ENCODE peak calls at places on chromosomes 13 and 19, in ten cellular contexts. A is tibial nerve; Z is neural crest cell; H is ovary; P is endothelial cell; S is HFFc6; J is Peyer's patch; L is heart left ventricle; F is CD8-positive, alpha-beta T cell; V is pancreas. U is an unnamed sample.

GRCh38 chr13:44396963-44397580 is 23.4 kb downstream of the SERP2 start:
- DNase-seq in A (no peak), Z (no peak), H (peak; percentile 40), P (no peak), S (peak; percentile 9), J (no peak), L (peak; percentile 43), F (no peak), V (no peak), U (no peak)

GRCh38 chr19:10748924-10749434 is 31.1 kb downstream of the DNM2 start:
- DNase-seq in A (no peak), Z (no peak), H (peak; percentile 37), P (no peak), S (no peak), J (no peak), L (peak; percentile 77), F (no peak), V (peak; percentile 90), U (no peak)

GRCh38 chr13:25132984-25133383 is 37.0 kb downstream of the PABPC3 start:
- DNase-seq in A (no peak), Z (no peak), H (no peak), P (no peak), S (no peak), J (no peak), L (no peak), F (no peak), V (no peak), U (no peak)

GRCh38 chr19:51467864-51468544 is 9.8 kb upstream of the SIGLEC8 start:
- DNase-seq in A (no peak), Z (no peak), H (no peak), P (no peak), S (no peak), J (no peak), L (no peak), F (no peak), V (no peak), U (no peak)

GRCh38 chr13:20191902-20192469 is 752 bp downstream of the GJB2 start:
- DNase-seq in A (no peak), Z (no peak), H (no peak), P (no peak), S (no peak), J (no peak), L (no peak), F (no peak), V (peak; percentile 38), U (no peak)

GRCh38 chr13:79941752-79942151 is 399.2 kb downstream of the SPRY2 start:
- DNase-seq in A (no peak), Z (no peak), H (no peak), P (no peak), S (no peak), J (no peak), L (no peak), F (no peak), V (no peak), U (no peak)

GRCh38 chr19:5097331-5097930 is 128.5 kb downstream of the KDM4B start:
- DNase-seq in A (no peak), Z (no peak), H (no peak), P (no peak), S (no peak), J (no peak), L (no peak), F (no peak), V (no peak), U (no peak)

GRCh38 chr13:54387607-54388006 is 1359.0 kb downstream of the OLFM4 start:
- DNase-seq in A (no peak), Z (no peak), H (no peak), P (no peak), S (no peak), J (no peak), L (no peak), F (no peak), V (no peak), U (no peak)

GRCh38 chr13:77353980-77354379 is 27.1 kb upstream of the MYCBP2 start:
- DNase-seq in A (no peak), Z (no peak), H (no peak), P (no peak), S (no peak), J (no peak), L (no peak), F (no peak), V (no peak), U (no peak)

GRCh38 chr19:15449620-15450527 is at the start of gene WIZ:
- DNase-seq in A (peak; percentile 82), Z (peak; percentile 72), H (peak; percentile 88), P (peak; percentile 81), S (peak; percentile 56), J (peak; percentile 82), L (peak; percentile 89), F (peak; percentile 86), V (peak; percentile 81), U (peak; percentile 89)

DNA sequence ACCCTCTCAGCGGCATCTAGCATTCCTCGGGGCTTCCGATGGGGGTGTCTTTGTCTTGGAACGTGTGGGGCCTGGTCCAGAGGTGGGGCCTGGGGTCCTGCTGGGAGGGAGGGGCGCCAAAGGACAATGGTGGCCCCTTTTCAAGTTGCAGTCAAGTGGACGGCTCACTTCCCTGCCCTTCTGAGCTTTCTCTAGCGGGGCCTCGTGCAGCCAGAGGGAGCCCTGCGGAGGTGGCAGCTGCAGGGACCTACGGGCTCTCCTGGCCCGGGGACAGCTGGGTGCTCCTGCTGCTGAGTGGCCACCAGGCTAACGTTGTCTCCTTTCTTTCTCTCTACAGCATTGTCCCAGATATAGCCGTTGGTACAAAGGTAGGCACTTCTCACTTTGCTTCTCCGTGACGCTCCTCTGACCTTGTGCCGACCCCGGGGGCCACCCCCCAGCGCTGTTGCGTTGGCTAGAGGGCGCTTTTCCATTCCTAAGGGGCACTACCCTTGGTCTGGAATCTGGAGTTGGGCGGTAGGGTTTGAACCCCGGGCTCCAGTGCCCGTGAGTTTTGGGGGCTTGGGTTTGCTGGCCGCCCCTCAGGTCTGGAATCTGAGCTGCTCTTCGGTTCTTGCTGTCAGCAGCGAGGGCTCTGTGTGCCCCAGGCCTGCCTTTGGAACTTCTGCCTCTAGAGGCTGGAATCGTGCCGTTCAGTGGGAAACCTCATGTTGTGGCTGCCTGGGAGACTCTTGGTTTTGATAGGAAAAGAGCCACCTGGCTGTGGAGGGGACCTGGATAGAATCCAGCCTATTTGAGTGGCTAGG is 2.0 kb downstream of the PTBP1 start:
- DNase-seq in A (no peak), Z (peak; percentile 35), H (no peak), P (no peak), S (peak; percentile 41), J (no peak), L (no peak), F (no peak), V (no peak), U (peak; percentile 72)
- TF ChIP-seq CTCF in A (peak; percentile 14), Z (peak; percentile 35), H (no peak), P (no peak), S (peak; percentile 64), J (no peak), L (no peak), F (no peak), V (no peak), U (no peak)

DNA sequence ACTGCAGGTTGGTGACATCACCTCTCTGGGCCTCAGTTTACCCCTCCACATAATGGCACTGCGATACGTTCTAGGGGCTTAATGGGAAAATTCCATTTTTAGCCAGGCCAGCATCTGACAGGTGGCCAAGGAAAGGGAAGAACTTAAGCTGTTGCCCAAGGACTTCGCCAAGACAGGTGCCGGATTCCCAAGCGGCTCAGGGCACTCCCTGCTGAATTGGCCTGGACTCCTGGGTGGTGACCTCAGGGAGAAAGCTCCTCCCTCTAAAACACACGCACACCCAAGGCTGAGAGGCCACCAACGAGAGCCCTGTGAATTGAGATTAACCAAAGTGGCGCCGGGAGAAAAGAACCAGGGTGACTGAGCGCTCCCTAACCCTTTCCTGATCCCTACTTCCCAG is 13.3 kb downstream of the MAST3 start:
- DNase-seq in A (no peak), Z (no peak), H (no peak), P (no peak), S (no peak), J (no peak), L (no peak), F (no peak), V (peak; percentile 92), U (no peak)
- TF ChIP-seq CTCF in A (no peak), Z (no peak), H (no peak), P (no peak), S (no peak), J (no peak), L (no peak), F (no peak), V (no peak), U (no peak)

DNA sequence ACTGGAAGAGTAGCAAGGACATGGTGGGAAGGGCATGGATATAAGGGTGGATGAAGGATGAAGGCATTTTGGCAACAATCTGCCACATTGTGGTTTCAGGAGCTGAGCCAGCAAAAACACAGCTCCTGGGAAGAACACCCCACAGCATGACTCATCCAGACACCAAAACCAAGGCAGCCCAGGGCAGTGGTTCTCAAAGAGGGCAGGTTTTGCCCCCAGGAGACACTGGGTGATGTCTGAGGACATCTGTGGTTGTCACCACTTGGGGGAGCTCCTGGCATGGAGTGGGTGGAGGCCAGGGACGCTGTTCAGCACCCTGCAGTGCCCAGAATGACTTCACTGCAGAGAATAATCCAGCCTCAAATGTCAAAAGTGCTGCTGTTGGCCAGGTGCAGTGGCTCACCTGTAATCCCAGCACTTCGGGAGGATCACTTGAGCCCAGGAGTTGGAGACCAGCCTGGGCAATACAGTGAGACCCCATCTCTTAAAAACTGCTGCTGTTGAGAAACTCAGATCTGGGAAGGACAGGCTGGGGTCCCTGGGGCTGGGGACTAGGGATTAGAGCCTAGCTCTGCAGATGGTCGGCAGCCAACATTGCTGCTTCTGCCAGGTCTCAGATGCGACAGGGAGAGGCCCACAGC is 16.1 kb downstream of the ZFR2 start:
- DNase-seq in A (no peak), Z (no peak), H (no peak), P (no peak), S (peak; percentile 75), J (peak; percentile 19), L (no peak), F (peak; percentile 46), V (no peak), U (no peak)
- TF ChIP-seq CTCF in A (no peak), Z (peak; percentile 29), H (no peak), P (no peak), S (peak; percentile 66), J (peak; percentile 23), L (peak; percentile 20), F (peak; percentile 37), V (no peak), U (no peak)

GRCh38 chr13:41652735-41653361 is 195.5 kb downstream of the RGCC start:
- DNase-seq in A (no peak), Z (peak; percentile 31), H (peak; percentile 27), P (peak; percentile 33), S (peak; percentile 62), J (no peak), L (no peak), F (peak; percentile 47), V (no peak), U (no peak)

GRCh38 chr13:41648314-41648935 is 191.1 kb downstream of the RGCC start:
- DNase-seq in A (no peak), Z (no peak), H (no peak), P (no peak), S (no peak), J (no peak), L (no peak), F (no peak), V (no peak), U (no peak)

GRCh38 chr13:41650706-41651105 is 193.4 kb downstream of the RGCC start:
- DNase-seq in A (no peak), Z (no peak), H (no peak), P (no peak), S (no peak), J (no peak), L (no peak), F (no peak), V (no peak), U (no peak)

GRCh38 chr13:41651413-41652068 is 194.2 kb downstream of the RGCC start:
- DNase-seq in A (no peak), Z (no peak), H (no peak), P (no peak), S (no peak), J (no peak), L (no peak), F (no peak), V (no peak), U (no peak)

GRCh38 chr13:41649659-41650058 is 192.3 kb downstream of the RGCC start:
- DNase-seq in A (no peak), Z (no peak), H (no peak), P (peak; percentile 30), S (no peak), J (no peak), L (no peak), F (no peak), V (no peak), U (no peak)
- TF ChIP-seq CTCF in A (no peak), Z (peak; percentile 58), H (no peak), P (peak; percentile 67), S (peak; percentile 65), J (no peak), L (no peak), F (no peak), V (no peak), U (no peak)

U was measured in glutamatergic neuron.